ENCODE peak calls at places on chromosomes 16 and 17, in eight cellular contexts. K, M, X, H, S, D, V and F are unnamed samples.

GRCh38 chr17:81453712-81454111 is 58.5 kb downstream of the BAHCC1 start:
- DNase-seq in K (no peak), M (no peak), X (peak; percentile 84), H (no peak), S (no peak), D (no peak), V (no peak), F (no peak)

GRCh38 chr17:40803617-40804082 is 3.9 kb upstream of the KRT28 start:
- DNase-seq in K (peak; percentile 80), M (peak; percentile 90), X (peak; percentile 62), H (peak; percentile 86), S (peak; percentile 90), D (peak; percentile 82), V (peak; percentile 74), F (peak; percentile 95)

GRCh38 chr17:43599835-43600234 is 53.7 kb upstream of the ETV4 start:
- DNase-seq in K (no peak), M (peak; percentile 93), X (no peak), H (no peak), S (no peak), D (peak; percentile 86), V (no peak), F (no peak)

GRCh38 chr17:74059471-74059870 is 144.0 kb upstream of the RPL38 start:
- DNase-seq in K (no peak), M (no peak), X (no peak), H (no peak), S (no peak), D (no peak), V (no peak), F (no peak)

GRCh38 chr16:60419859-60420258 is 1616.4 kb downstream of the CDH8 start:
- DNase-seq in K (no peak), M (no peak), X (no peak), H (no peak), S (no peak), D (no peak), V (no peak), F (peak; percentile 17)

GRCh38 chr16:79776243-79776884 is 175.8 kb upstream of the MAF start:
- DNase-seq in K (no peak), M (peak; percentile 39), X (no peak), H (no peak), S (peak; percentile 37), D (no peak), V (no peak), F (peak; percentile 56)

GRCh38 chr17:78781339-78782304 is at the start of gene CYTH1:
- DNase-seq in K (peak; percentile 44), M (peak; percentile 70), X (peak; percentile 65), H (peak; percentile 75), S (peak; percentile 71), D (peak; percentile 45), V (no peak), F (peak; percentile 62)

GRCh38 chr16:87762071-87762571 is 3.7 kb downstream of the KLHDC4 start:
- DNase-seq in K (no peak), M (no peak), X (peak; percentile 83), H (no peak), S (no peak), D (no peak), V (no peak), F (no peak)

GRCh38 chr17:82973456-82974135 is 105.8 kb upstream of the METRNL start:
- DNase-seq in K (no peak), M (no peak), X (no peak), H (peak; percentile 26), S (no peak), D (no peak), V (no peak), F (no peak)

GRCh38 chr16:17270683-17271109 is 200.1 kb downstream of the XYLT1 start:
- DNase-seq in K (no peak), M (no peak), X (no peak), H (peak; percentile 15), S (no peak), D (no peak), V (no peak), F (no peak)

GRCh38 chr16:995087-995486 is 13.5 kb downstream of the SOX8 start:
- DNase-seq in K (no peak), M (peak; percentile 48), X (no peak), H (no peak), S (peak; percentile 50), D (no peak), V (no peak), F (peak; percentile 53)

GRCh38 chr17:50423553-50424159 is 2.4 kb upstream of the ACSF2 start:
- DNase-seq in K (no peak), M (peak; percentile 66), X (peak; percentile 15), H (no peak), S (no peak), D (peak; percentile 99), V (peak; percentile 77), F (peak; percentile 32)

GRCh38 chr17:77821114-77821513 is 137.4 kb upstream of the TNRC6C start:
- DNase-seq in K (peak; percentile 39), M (no peak), X (peak; percentile 30), H (peak; percentile 61), S (no peak), D (no peak), V (no peak), F (peak; percentile 58)

GRCh38 chr17:17940451-17940911 is 31.7 kb downstream of the TOM1L2 start:
- DNase-seq in K (no peak), M (peak; percentile 56), X (no peak), H (peak; percentile 57), S (no peak), D (peak; percentile 88), V (no peak), F (no peak)
- TF ChIP-seq EZH2phosphoT487 in K (no peak), M (no peak), X (no peak), H (no peak), S (no peak), D (no peak), V (no peak), F (no peak)

DNA sequence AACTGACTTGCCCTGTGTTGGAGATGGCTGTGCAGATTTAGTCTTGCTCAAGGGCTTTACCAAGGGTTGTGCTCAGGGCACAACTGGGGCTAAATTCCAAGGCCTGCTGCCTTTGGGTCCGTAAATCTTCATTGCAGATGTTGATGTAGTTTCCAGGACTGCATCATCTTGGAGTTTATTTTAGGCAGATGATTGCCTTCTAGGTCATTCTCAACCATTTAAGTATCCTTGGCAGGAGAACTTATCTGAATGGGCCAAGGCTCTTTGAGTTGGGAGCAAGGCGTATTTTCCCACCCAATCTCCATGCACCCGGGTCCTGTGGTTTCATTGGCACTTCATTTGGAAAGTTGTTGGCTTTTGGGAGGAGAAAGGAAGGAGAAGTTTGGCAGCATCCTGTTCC is 200.3 kb downstream of the MSI2 start:
- DNase-seq in K (no peak), M (no peak), X (no peak), H (no peak), S (no peak), D (no peak), V (no peak), F (no peak)
- TF ChIP-seq EZH2phosphoT487 in K (no peak), M (no peak), X (no peak), H (no peak), S (no peak), D (no peak), V (no peak), F (no peak)

GRCh38 chr17:72119963-72120877 is 600 bp upstream of the SOX9 start:
- DNase-seq in K (peak; percentile 37), M (peak; percentile 91), X (no peak), H (peak; percentile 79), S (peak; percentile 75), D (peak; percentile 73), V (peak; percentile 64), F (peak; percentile 73)
- TF ChIP-seq EZH2phosphoT487 in K (no peak), M (no peak), X (no peak), H (no peak), S (peak; percentile 54), D (no peak), V (no peak), F (no peak)

DNA sequence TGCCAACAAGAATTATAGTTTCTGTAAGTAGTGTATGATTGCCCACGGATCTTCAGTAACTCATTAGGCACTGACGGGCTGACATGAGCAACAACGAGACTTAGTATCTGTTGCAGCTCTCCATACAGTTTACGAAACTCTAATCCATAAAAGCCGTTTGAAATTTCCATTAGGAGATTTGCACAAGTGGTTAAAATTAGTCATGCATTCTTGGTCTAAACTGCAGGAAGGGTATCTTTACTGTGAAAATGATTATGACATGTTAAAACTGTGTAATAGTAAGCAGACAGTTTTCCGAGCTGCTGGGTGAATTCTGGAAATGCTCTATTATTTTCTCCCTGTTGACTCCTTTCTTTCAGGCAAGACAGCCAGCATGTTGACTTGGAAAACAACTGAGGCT is 605.0 kb downstream of the WWOX start:
- DNase-seq in K (no peak), M (no peak), X (no peak), H (no peak), S (no peak), D (no peak), V (no peak), F (no peak)
- TF ChIP-seq EZH2phosphoT487 in K (no peak), M (no peak), X (no peak), H (no peak), S (no peak), D (no peak), V (no peak), F (no peak)

DNA sequence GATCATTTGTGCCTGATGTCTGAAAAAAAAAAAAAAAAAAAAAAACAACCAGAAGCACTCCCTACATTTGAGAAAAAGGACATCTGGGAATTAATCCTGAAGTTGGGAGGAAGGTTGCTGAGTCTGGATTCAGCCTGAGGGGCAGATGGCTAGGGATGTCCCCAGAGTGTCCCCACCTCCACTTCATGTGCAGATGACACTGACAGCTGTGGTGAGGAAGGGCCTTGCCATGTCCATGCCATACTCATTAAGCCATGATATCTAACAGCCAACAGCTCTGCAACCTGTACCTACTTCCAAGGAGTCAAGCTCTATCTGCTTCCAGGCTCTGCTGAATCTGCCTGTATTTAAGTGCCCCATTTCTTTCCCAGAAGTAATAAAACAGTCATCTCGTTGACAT is 356.0 kb downstream of the CA10 start:
- DNase-seq in K (no peak), M (no peak), X (no peak), H (peak; percentile 33), S (no peak), D (no peak), V (no peak), F (no peak)
- TF ChIP-seq EZH2phosphoT487 in K (no peak), M (no peak), X (no peak), H (no peak), S (no peak), D (no peak), V (no peak), F (no peak)

DNA sequence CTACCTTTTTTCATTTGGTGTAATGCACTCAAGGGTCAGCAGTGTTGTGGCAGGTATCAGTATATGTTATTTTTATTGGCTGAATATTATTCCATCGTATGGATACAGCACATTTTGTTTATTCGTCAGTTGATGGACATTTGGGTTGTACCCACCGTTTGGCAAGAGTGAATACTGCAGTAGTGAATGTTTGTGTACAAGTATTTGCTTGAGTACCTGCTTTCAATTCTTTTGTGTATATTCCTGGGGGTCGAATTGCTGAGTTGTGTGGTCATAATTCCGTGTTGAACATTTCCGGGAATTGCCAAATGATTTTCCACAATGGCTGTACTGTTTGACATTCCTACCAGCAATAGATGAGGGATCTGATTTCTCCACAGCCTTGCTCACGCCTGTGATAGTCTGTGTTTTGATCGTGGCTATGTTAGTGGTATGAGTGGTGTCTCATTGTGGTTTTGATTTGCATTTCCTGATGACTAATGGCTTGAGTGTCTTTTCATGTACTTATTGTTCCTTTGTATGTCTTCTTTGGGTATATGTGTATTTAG is 108.4 kb downstream of the OR1D5 start:
- DNase-seq in K (peak; percentile 21), M (peak; percentile 95), X (peak; percentile 65), H (no peak), S (no peak), D (peak; percentile 94), V (peak; percentile 94), F (no peak)
- TF ChIP-seq EZH2phosphoT487 in K (no peak), M (peak; percentile 84), X (no peak), H (no peak), S (no peak), D (no peak), V (no peak), F (no peak)

GRCh38 chr16:84806256-84806889 is 13.4 kb upstream of the CRISPLD2 start:
- DNase-seq in K (no peak), M (peak; percentile 88), X (no peak), H (peak; percentile 86), S (no peak), D (peak; percentile 83), V (no peak), F (no peak)
- TF ChIP-seq EZH2phosphoT487 in K (no peak), M (no peak), X (no peak), H (no peak), S (no peak), D (no peak), V (no peak), F (no peak)